ENCODE peak calls at places on chromosomes 1 and 21, in four cellular contexts. C is ureter, U is Caki2, X is NCI-H1105. L is an unnamed sample.

GRCh38 chr1:23657659-23658275 is 33.8 kb upstream of the RPL11 start:
- DNase-seq in C (no peak), U (peak), X (peak), L (peak)

GRCh38 chr1:61082336-61083013 is at the start of gene NFIA:
- DNase-seq in C (peak), U (peak), X (peak), L (peak)

GRCh38 chr1:36369061-36369470 is 16.7 kb downstream of the STK40 start:
- DNase-seq in C (peak), U (peak), X (peak), L (peak)

GRCh38 chr1:66723985-66724384 is 28.3 kb upstream of the DYNLT5 start:
- DNase-seq in C (no peak), U (no peak), X (no peak), L (no peak)

GRCh38 chr21:34022557-34023335 is 50.6 kb upstream of the MRPS6 start:
- DNase-seq in C (no peak), U (no peak), X (no peak), L (peak)

GRCh38 chr1:97499667-97500066 is 421.2 kb downstream of the DPYD start:
- DNase-seq in C (no peak), U (no peak), X (no peak), L (no peak)

GRCh38 chr1:40818264-40818961 is 34.8 kb downstream of the KCNQ4 start:
- DNase-seq in C (peak), U (no peak), X (no peak), L (peak)

GRCh38 chr1:154433161-154433681 is 28.1 kb downstream of the IL6R start:
- DNase-seq in C (no peak), U (no peak), X (no peak), L (no peak)

GRCh38 chr1:245298781-245299180 is 144.0 kb downstream of the KIF26B start:
- DNase-seq in C (no peak), U (peak), X (no peak), L (peak)

GRCh38 chr1:232454487-232454886 is 175.4 kb downstream of the SIPA1L2 start:
- DNase-seq in C (no peak), U (no peak), X (no peak), L (no peak)

GRCh38 chr1:8059161-8059622 is 33.1 kb upstream of the ERRFI1 start:
- DNase-seq in C (no peak), U (peak), X (no peak), L (peak)

GRCh38 chr1:244992833-244993232 is 128.5 kb upstream of the HNRNPU start:
- DNase-seq in C (no peak), U (no peak), X (no peak), L (no peak)

GRCh38 chr1:61925591-61926298 is 183.5 kb downstream of the PATJ start:
- DNase-seq in C (no peak), U (no peak), X (no peak), L (no peak)

GRCh38 chr1:207908112-207908734 is 2.7 kb downstream of the CD34 start:
- DNase-seq in C (no peak), U (no peak), X (no peak), L (no peak)

GRCh38 chr1:193115629-193116227 is 6.1 kb upstream of the CDC73 start:
- DNase-seq in C (no peak), U (peak), X (no peak), L (peak)

GRCh38 chr1:201876148-201876547 is 12.6 kb upstream of the SHISA4 start:
- DNase-seq in C (no peak), U (no peak), X (no peak), L (no peak)

GRCh38 chr1:108200627-108201106 is 524 bp upstream of the SLC25A24 start:
- DNase-seq in C (peak), U (peak), X (peak), L (peak)

GRCh38 chr1:109790735-109791494 is 27.2 kb upstream of the EPS8L3 start:
- DNase-seq in C (peak), U (no peak), X (no peak), L (no peak)

GRCh38 chr1:42155362-42155761 is 2.2 kb downstream of the GUCA2B start:
- DNase-seq in C (no peak), U (no peak), X (no peak), L (no peak)

GRCh38 chr21:35616090-35616489 is 444.2 kb downstream of the SETD4 start:
- DNase-seq in C (no peak), U (peak), X (no peak), L (peak)

GRCh38 chr1:202291961-202292712 is 49.6 kb downstream of the UBE2T start:
- DNase-seq in C (no peak), U (peak), X (no peak), L (peak)

GRCh38 chr1:45442272-45442671 is 48.7 kb downstream of the TESK2 start:
- DNase-seq in C (no peak), U (no peak), X (no peak), L (no peak)

GRCh38 chr1:218345673-218346390 is 696 bp downstream of the TGFB2 start:
- DNase-seq in C (peak), U (peak), X (peak), L (peak)

GRCh38 chr1:1264868-1265272 is 8.8 kb downstream of the UBE2J2 start:
- DNase-seq in C (no peak), U (peak), X (no peak), L (peak)

GRCh38 chr1:167121375-167122120 is 27.7 kb downstream of the STYXL2 start:
- DNase-seq in C (peak), U (no peak), X (no peak), L (no peak)

GRCh38 chr1:115332813-115333608 is 5.0 kb downstream of the NGF start:
- DNase-seq in C (no peak), U (peak), X (no peak), L (no peak)

GRCh38 chr1:57711326-57711725 is 287.5 kb upstream of the DAB1 start:
- DNase-seq in C (no peak), U (no peak), X (peak), L (no peak)

GRCh38 chr1:237093706-237094105 is 51.7 kb downstream of the RYR2 start:
- DNase-seq in C (no peak), U (no peak), X (no peak), L (no peak)

GRCh38 chr1:245260116-245260882 is 105.5 kb downstream of the KIF26B start:
- DNase-seq in C (no peak), U (peak), X (no peak), L (no peak)

GRCh38 chr1:69520326-69520725 is 47.4 kb upstream of the LRRC7 start:
- DNase-seq in C (no peak), U (no peak), X (no peak), L (no peak)

GRCh38 chr1:41918450-41919043 is at the start of gene HIVEP3:
- DNase-seq in C (no peak), U (peak), X (peak), L (peak)

GRCh38 chr1:235500971-235501540 is 3.2 kb downstream of the B3GALNT2 start:
- DNase-seq in C (no peak), U (no peak), X (no peak), L (no peak)

GRCh38 chr1:159881930-159882839 is 17.8 kb downstream of the CFAP45 start:
- DNase-seq in C (peak), U (peak), X (peak), L (peak)

GRCh38 chr1:45913925-45914501 is 110.6 kb downstream of the MAST2 start:
- DNase-seq in C (no peak), U (no peak), X (no peak), L (peak)

GRCh38 chr1:156894001-156894400 is 483 bp downstream of the PEAR1 start:
- DNase-seq in C (no peak), U (no peak), X (no peak), L (no peak)

GRCh38 chr1:174678657-174679056 is 230.9 kb downstream of the GPR52 start:
- DNase-seq in C (no peak), U (no peak), X (no peak), L (no peak)

GRCh38 chr21:26099610-26100219 is 70.9 kb downstream of the APP start:
- DNase-seq in C (no peak), U (no peak), X (peak), L (no peak)